ENCODE peak calls at places on chromosomes 4 and X, in eight cellular contexts. V is NCI-H1105 treated with DMSO at 0.1 percent for 48 hours, M is right cardiac atrium, T is A172, Y is ELF-1, S is nephron progenitor cell, E is HTR-8/SVneo, I is omental fat pad. F is an unnamed sample.

GRCh38 chr4:89173336-89174090 is 62.2 kb downstream of the TIGD2 start:
- DNase-seq in I (no peak), T (no peak), E (no peak), Y (no peak), S (no peak), M (no peak), V (no peak), F (no peak)

GRCh38 chr4:139872274-139872673 is 206.7 kb downstream of the MGST2 start:
- DNase-seq in S (no peak), T (peak; percentile 86), I (no peak), M (no peak), Y (no peak), V (no peak), E (peak; percentile 60), F (no peak)

GRCh38 chr4:47222276-47222675 is 190.9 kb downstream of the GABRB1 start:
- DNase-seq in I (no peak), M (no peak), T (no peak), Y (no peak), E (no peak), V (no peak), S (no peak), F (no peak)

GRCh38 chr4:169663894-169664293 is 43.5 kb downstream of the CLCN3 start:
- DNase-seq in I (no peak), T (peak; percentile 62), V (no peak), M (no peak), S (no peak), Y (no peak), E (no peak), F (no peak)

GRCh38 chr4:40446785-40447184 is 111.7 kb downstream of the CHRNA9 start:
- DNase-seq in I (no peak), E (no peak), T (no peak), S (no peak), Y (no peak), M (no peak), V (no peak), F (no peak)

GRCh38 chrX:19862634-19863236 is 24.7 kb downstream of the SH3KBP1 start:
- DNase-seq in V (no peak), Y (peak; percentile 74), I (no peak), T (no peak), M (no peak), E (no peak), S (no peak), F (no peak)

GRCh38 chr4:83996254-83996653 is 460.3 kb downstream of the GPAT3 start:
- DNase-seq in T (no peak), V (no peak), M (peak; percentile 21), I (no peak), E (no peak), S (no peak), Y (no peak), F (no peak)

GRCh38 chrX:12971282-12972003 is 3.5 kb upstream of the TMSB4X start:
- DNase-seq in V (no peak), I (no peak), M (peak; percentile 79), S (no peak), Y (no peak), T (no peak), E (no peak), F (no peak)

GRCh38 chrX:14884714-14885113 is 11.5 kb downstream of the MOSPD2 start:
- DNase-seq in S (no peak), E (no peak), V (no peak), Y (no peak), I (no peak), M (no peak), T (no peak), F (no peak)

GRCh38 chr4:14196141-14196540 is 568.6 kb upstream of the BOD1L1 start:
- DNase-seq in M (peak; percentile 69), V (no peak), Y (peak; percentile 33), S (peak; percentile 85), I (no peak), T (peak; percentile 69), E (peak; percentile 9), F (peak; percentile 62)

GRCh38 chr4:39083164-39083563 is 21.1 kb downstream of the KLHL5 start:
- DNase-seq in V (no peak), S (no peak), E (peak; percentile 15), I (no peak), Y (no peak), M (no peak), T (peak; percentile 46), F (no peak)

GRCh38 chr4:17492058-17492741 is 19.7 kb downstream of the QDPR start:
- DNase-seq in T (no peak), V (peak; percentile 65), E (no peak), M (no peak), S (no peak), I (no peak), Y (no peak), F (no peak)

GRCh38 chrX:13220916-13221315 is 98.9 kb downstream of the ATXN3L start:
- DNase-seq in V (no peak), Y (no peak), E (no peak), S (no peak), M (no peak), I (no peak), T (peak; percentile 67), F (no peak)

GRCh38 chrX:123943074-123943473 is 18.4 kb upstream of the STAG2 start:
- DNase-seq in T (no peak), S (no peak), V (no peak), Y (no peak), E (no peak), M (no peak), I (no peak), F (no peak)

GRCh38 chrX:72634321-72634720 is 61.7 kb upstream of the HDAC8 start:
- DNase-seq in M (no peak), V (no peak), E (no peak), T (no peak), Y (no peak), S (no peak), I (no peak), F (no peak)

GRCh38 chrX:116596010-116596409 is 133.2 kb upstream of the CT83 start:
- DNase-seq in M (no peak), I (no peak), S (no peak), E (no peak), Y (no peak), T (no peak), V (no peak), F (no peak)

GRCh38 chrX:3697701-3698279 is 15.7 kb downstream of the PRKX start:
- DNase-seq in M (no peak), E (no peak), Y (peak; percentile 36), S (peak; percentile 42), T (peak; percentile 68), I (no peak), V (peak; percentile 68), F (peak; percentile 9)

GRCh38 chr4:120723986-120724385 is 198.5 kb downstream of the PRDM5 start:
- DNase-seq in M (no peak), V (peak; percentile 10), Y (no peak), E (no peak), I (no peak), T (no peak), S (no peak), F (no peak)

GRCh38 chr4:793941-794621 is 31.8 kb downstream of the CPLX1 start:
- DNase-seq in I (no peak), S (no peak), E (no peak), M (no peak), V (no peak), Y (no peak), T (no peak), F (no peak)

GRCh38 chr4:1703880-1704279 is 8.2 kb downstream of the SLBP start:
- DNase-seq in M (no peak), E (no peak), I (no peak), V (no peak), Y (no peak), S (no peak), T (no peak), F (no peak)

GRCh38 chr4:125517831-125518230 is 203.1 kb downstream of the FAT4 start:
- DNase-seq in E (no peak), Y (no peak), S (no peak), I (no peak), V (no peak), T (no peak), M (no peak), F (no peak)

GRCh38 chrX:40171513-40172168 is 73.9 kb upstream of the BCOR start:
- DNase-seq in T (no peak), Y (peak; percentile 68), V (no peak), E (no peak), I (no peak), S (peak; percentile 53), M (peak; percentile 82), F (no peak)

GRCh38 chr4:163167333-163167626 is 590 bp upstream of the NAF1 start:
- DNase-seq in I (no peak), E (no peak), Y (no peak), V (no peak), T (no peak), M (no peak), S (no peak), F (no peak)

GRCh38 chrX:38347136-38347535 is 5.3 kb upstream of the OTC start:
- DNase-seq in I (no peak), M (no peak), S (no peak), T (peak; percentile 56), V (no peak), E (no peak), Y (no peak), F (no peak)

GRCh38 chrX:46574337-46574940 is 874 bp downstream of the CHST7 start:
- DNase-seq in Y (peak; percentile 67), S (peak; percentile 18), E (no peak), I (no peak), T (no peak), V (peak; percentile 43), M (peak; percentile 79), F (peak; percentile 2)

GRCh38 chr4:83320548-83320947 is 14.1 kb downstream of the HPSE start:
- DNase-seq in I (no peak), V (no peak), Y (peak; percentile 5), T (peak; percentile 33), M (peak; percentile 85), S (no peak), E (peak; percentile 18), F (no peak)

GRCh38 chrX:119943185-119943988 is at the start of gene NKAP:
- DNase-seq in S (peak; percentile 76), E (peak; percentile 53), Y (peak; percentile 96), T (peak; percentile 59), V (peak; percentile 73), I (peak; percentile 27), M (peak; percentile 89), F (peak; percentile 71)

GRCh38 chr4:185883591-185883990 is 71.6 kb upstream of the SORBS2 start:
- DNase-seq in I (no peak), Y (no peak), V (no peak), E (no peak), T (no peak), M (no peak), S (no peak), F (no peak)

GRCh38 chrX:21723097-21723496 is 34.8 kb downstream of the SMPX start:
- DNase-seq in I (no peak), S (peak; percentile 63), M (no peak), E (no peak), T (peak; percentile 13), Y (no peak), V (no peak), F (no peak)

GRCh38 chr4:183261953-183262775 is 57.9 kb downstream of the CLDN22 start:
- DNase-seq in Y (peak; percentile 78), T (peak; percentile 63), M (peak; percentile 81), V (peak; percentile 43), E (peak; percentile 75), S (peak; percentile 87), I (peak; percentile 84), F (peak; percentile 87)

GRCh38 chrX:23524467-23524866 is 142.8 kb upstream of the PRDX4 start:
- DNase-seq in Y (peak; percentile 56), S (no peak), V (no peak), I (no peak), E (no peak), M (no peak), T (no peak), F (no peak)

GRCh38 chrX:15789979-15790765 is at the start of gene ZRSR2:
- DNase-seq in M (peak; percentile 93), E (peak; percentile 92), T (peak; percentile 80), V (peak; percentile 82), S (peak; percentile 91), I (peak; percentile 66), Y (peak; percentile 90), F (peak; percentile 81)

GRCh38 chrX:15107367-15107988 is 162.4 kb downstream of the ASB9 start:
- DNase-seq in M (no peak), Y (no peak), E (no peak), V (no peak), S (no peak), T (no peak), I (no peak), F (no peak)

GRCh38 chrX:40107291-40108083 is 9.7 kb upstream of the BCOR start:
- DNase-seq in Y (peak; percentile 76), S (peak; percentile 54), T (no peak), V (no peak), M (peak; percentile 87), E (no peak), I (no peak), F (no peak)

F was measured in neural crest cell.